ENCODE peak calls at places on chromosomes 6 and 20, in four cellular contexts. X is AG09309, E is body of pancreas, Z is colonic mucosa. H is an unnamed sample.

GRCh38 chr20:60928341-60928740 is 323.7 kb upstream of the CDH4 start:
- DNase-seq in X (no peak), E (no peak), Z (no peak), H (no peak)

GRCh38 chr6:46017726-46018125 is 2.1 kb upstream of the CLIC5 start:
- DNase-seq in X (no peak), E (no peak), Z (no peak), H (no peak)

GRCh38 chr20:53805895-53806384 is 212.3 kb upstream of the ZNF217 start:
- DNase-seq in X (no peak), E (no peak), Z (peak; percentile 59), H (no peak)

GRCh38 chr6:137087902-137088301 is 43.1 kb upstream of the IL20RA start:
- DNase-seq in X (no peak), E (no peak), Z (no peak), H (no peak)

GRCh38 chr6:170271771-170272314 is 19.0 kb downstream of the DLL1 start:
- DNase-seq in X (no peak), E (peak; percentile 94), Z (peak; percentile 56), H (no peak)

GRCh38 chr6:14281831-14282230 is 164.3 kb downstream of the CD83 start:
- DNase-seq in X (no peak), E (no peak), Z (no peak), H (no peak)

GRCh38 chr6:50978631-50979030 is 160.0 kb downstream of the TFAP2B start:
- DNase-seq in X (no peak), E (no peak), Z (no peak), H (no peak)

GRCh38 chr6:66663127-66663526 is 956.1 kb upstream of the EYS start:
- DNase-seq in X (no peak), E (no peak), Z (no peak), H (no peak)

GRCh38 chr6:122718616-122719015 is 60.9 kb upstream of the FABP7 start:
- DNase-seq in X (no peak), E (no peak), Z (no peak), H (no peak)

GRCh38 chr6:67952121-67952520 is 683.0 kb upstream of the ADGRB3 start:
- DNase-seq in X (no peak), E (no peak), Z (no peak), H (no peak)

GRCh38 chr20:1392693-1393506 is at the start of gene FKBP1A:
- DNase-seq in X (no peak), E (peak; percentile 96), Z (peak; percentile 93), H (peak; percentile 88)

GRCh38 chr20:1393507-1393882 is 641 bp upstream of the FKBP1A start:
- DNase-seq in X (no peak), E (no peak), Z (no peak), H (no peak)

GRCh38 chr20:1392443-1392692 is 486 bp downstream of the FKBP1A start:
- DNase-seq in X (no peak), E (peak; percentile 13), Z (no peak), H (no peak)

GRCh38 chr20:1390552-1391403 is 2.1 kb downstream of the FKBP1A start:
- DNase-seq in X (no peak), E (no peak), Z (peak; percentile 16), H (no peak)

DNA sequence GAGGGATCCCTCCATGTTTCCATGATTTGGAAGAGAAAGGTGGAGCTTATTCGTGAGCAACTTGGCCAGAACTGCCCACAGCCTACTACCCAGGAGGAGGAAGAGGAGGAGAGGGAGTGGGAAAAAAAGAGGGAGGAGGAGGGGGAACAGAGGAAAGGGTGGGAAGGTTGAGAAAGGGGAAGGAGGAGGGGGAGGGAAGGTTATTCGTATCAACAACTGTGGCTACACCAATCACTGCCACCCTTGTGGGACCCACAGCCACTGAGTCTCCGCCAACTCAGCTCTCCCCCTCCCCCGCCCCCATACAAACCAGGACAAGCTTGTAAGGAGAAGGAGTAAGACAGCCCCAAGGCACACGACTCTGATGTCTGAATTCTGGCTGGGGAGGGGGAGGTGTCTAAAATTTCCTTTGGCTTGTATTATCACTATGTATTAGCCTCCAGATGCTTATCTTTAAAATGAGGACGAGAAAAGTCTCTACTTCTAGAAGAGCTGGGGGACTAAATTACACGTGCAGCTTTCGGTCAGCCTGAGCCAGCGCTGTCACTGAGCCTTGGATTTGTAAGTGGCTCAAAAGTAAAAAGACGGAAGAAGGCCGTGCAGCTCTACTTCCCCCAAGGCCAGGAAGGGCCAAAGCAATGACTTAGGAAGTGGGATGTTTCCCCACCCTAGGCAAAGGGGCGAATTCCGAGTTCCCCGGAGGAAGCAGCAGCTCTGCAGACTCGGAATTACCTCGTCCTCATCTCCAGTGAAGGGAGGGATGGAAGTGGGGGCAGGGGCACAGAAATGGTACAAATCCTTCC is 1.0 kb downstream of the FKBP1A start:
- DNase-seq in X (no peak), E (no peak), Z (peak; percentile 43), H (peak; percentile 26)
- TF ChIP-seq CTCF in X (no peak), E (no peak), Z (no peak), H (no peak)

GRCh38 chr20:62905536-62906117 is 20.7 kb downstream of the DIDO1 start:
- DNase-seq in X (no peak), E (no peak), Z (no peak), H (no peak)

GRCh38 chr20:62906209-62906608 is 20.1 kb downstream of the DIDO1 start:
- DNase-seq in X (no peak), E (peak; percentile 29), Z (no peak), H (no peak)

GRCh38 chr20:62906647-62907375 is 19.5 kb downstream of the DIDO1 start:
- DNase-seq in X (no peak), E (no peak), Z (no peak), H (no peak)

GRCh38 chr20:62908971-62909791 is 17.1 kb downstream of the DIDO1 start:
- DNase-seq in X (no peak), E (no peak), Z (no peak), H (no peak)

GRCh38 chr20:62907377-62908317 is 18.7 kb downstream of the DIDO1 start:
- DNase-seq in X (no peak), E (no peak), Z (no peak), H (peak; percentile 58)
- TF ChIP-seq CTCF in X (peak; percentile 51), E (peak; percentile 34), Z (peak; percentile 24), H (peak; percentile 82)

DNA sequence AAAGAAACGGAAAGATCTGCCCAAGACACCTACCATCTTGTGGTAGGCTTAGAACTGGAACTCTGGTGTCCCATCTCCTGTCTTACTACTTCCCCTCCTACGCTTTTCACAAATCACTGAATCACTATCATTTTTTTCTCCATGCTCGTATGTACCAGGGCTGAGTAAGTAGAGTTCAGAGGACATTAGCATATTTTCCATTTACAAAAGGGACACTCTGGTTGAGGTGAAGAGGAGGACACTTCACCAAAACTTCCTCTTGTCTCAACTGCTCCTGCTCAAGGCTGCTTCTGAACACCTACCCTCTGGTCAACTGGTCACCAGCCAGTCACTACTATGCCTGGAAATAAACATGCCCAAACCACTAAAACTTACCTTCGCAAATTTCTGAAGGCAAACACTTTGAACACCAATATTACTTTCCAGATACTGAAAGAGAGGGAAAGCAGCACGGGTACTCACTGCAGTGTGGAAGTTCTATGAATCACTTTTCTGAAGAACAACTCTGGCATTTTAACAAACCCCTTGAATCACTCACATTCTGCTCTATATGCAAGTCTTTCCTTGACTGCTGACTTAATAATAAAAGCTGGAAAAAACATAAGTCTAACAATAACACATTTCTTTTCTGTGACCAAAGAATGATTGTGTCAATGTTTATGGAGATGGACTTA is 123.3 kb downstream of the INSM1 start:
- DNase-seq in X (peak; percentile 24), E (no peak), Z (no peak), H (no peak)
- TF ChIP-seq CTCF in X (no peak), E (no peak), Z (no peak), H (no peak)

GRCh38 chr20:16622501-16622900 is 49.3 kb upstream of the KIF16B start:
- DNase-seq in X (no peak), E (no peak), Z (no peak), H (no peak)
- TF ChIP-seq CTCF in X (no peak), E (no peak), Z (no peak), H (no peak)

DNA sequence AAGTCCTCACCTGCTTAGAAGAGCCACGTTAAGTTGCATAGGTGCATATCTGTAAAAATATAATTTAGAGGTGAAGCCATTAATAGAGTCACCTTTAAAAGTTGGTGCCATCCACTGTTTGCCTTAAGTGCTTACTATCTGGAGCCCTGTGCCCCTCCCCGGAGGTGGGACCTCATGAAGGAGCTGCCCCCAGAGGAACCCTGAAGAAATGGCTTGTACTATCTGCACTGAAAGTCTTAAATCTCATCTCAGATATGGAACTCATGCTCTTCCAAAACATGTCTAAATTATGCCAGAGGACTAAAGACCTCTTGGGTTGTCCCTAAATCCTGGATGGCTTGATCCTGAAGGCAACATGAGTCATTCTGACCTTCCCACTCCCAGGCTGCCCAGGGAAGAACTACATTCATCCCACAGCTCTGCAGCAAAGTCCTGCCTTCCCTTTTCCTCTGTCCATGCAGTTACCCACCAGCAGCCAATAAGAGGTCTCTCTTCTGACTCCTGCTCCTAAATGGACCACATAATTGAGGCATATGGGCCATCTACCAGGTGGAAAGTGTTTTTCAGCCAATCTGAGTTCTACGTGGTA is 85.3 kb downstream of the ASXL1 start:
- DNase-seq in X (no peak), E (no peak), Z (no peak), H (no peak)
- TF ChIP-seq CTCF in X (no peak), E (no peak), Z (no peak), H (no peak)

GRCh38 chr6:18391018-18391417 is 3.9 kb downstream of the RNF144B start:
- DNase-seq in X (no peak), E (no peak), Z (no peak), H (no peak)

GRCh38 chr6:18390476-18390875 is 3.3 kb downstream of the RNF144B start:
- DNase-seq in X (no peak), E (no peak), Z (no peak), H (no peak)

GRCh38 chr6:18395177-18395850 is 8.2 kb downstream of the RNF144B start:
- DNase-seq in X (no peak), E (no peak), Z (no peak), H (no peak)

GRCh38 chr6:18389479-18389878 is 2.3 kb downstream of the RNF144B start:
- DNase-seq in X (peak; percentile 28), E (peak; percentile 21), Z (no peak), H (no peak)

DNA sequence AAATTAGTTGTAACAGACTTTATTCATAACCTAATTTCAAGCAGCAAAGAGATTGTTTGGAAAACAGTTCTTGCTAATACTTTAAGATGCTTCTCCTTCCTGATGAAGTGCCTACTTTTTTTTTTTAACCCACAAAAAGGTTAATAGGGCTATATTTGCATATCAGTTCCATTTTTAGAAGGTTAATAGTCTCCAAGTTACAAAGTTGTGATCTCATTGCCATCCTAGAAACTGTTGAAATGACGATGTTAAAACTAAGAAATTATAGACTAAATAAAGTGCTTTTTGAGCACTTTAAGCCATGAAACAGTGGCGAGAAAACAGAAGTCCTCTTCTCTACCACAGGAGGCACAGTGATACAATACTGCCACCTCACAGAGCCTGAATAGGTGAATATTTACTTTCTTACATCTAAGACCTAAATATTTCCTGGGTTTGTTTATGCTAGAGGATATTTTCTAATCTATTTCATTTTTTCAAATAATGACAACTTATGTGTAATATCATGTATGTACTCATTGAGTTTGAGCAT is 5.3 kb downstream of the RNF144B start:
- DNase-seq in X (no peak), E (no peak), Z (no peak), H (no peak)
- TF ChIP-seq CTCF in X (no peak), E (no peak), Z (no peak), H (no peak)

GRCh38 chr6:5587648-5588047 is 326.3 kb downstream of the FARS2 start:
- DNase-seq in X (no peak), E (no peak), Z (no peak), H (no peak)

GRCh38 chr6:5580736-5581568 is 319.6 kb downstream of the FARS2 start:
- DNase-seq in X (no peak), E (no peak), Z (no peak), H (no peak)

GRCh38 chr6:5582758-5583157 is 321.4 kb downstream of the FARS2 start:
- DNase-seq in X (no peak), E (no peak), Z (no peak), H (no peak)

GRCh38 chr6:5583528-5583927 is 322.2 kb downstream of the FARS2 start:
- DNase-seq in X (no peak), E (no peak), Z (no peak), H (no peak)

GRCh38 chr6:5584072-5584471 is 322.8 kb downstream of the FARS2 start:
- DNase-seq in X (peak; percentile 52), E (no peak), Z (no peak), H (no peak)
- TF ChIP-seq CTCF in X (no peak), E (no peak), Z (no peak), H (no peak)

H was measured in glutamatergic neuron.